ENCODE peak calls at places on chromosomes 2 and 18, in nine cellular contexts. S is foreskin fibroblast, I is fibroblast of pulmonary artery, B is lower lobe of right lung, F is uterus, Q is mammary epithelial cell, A is spleen, T is mucosa of descending colon, M is fibroblast of lung. H is an unnamed sample.

GRCh38 chr2:98412751-98413445 is 31.8 kb upstream of the INPP4A start:
- DNase-seq in M (peak; percentile 36), F (no peak), A (no peak), T (no peak), S (peak; percentile 77), I (peak; percentile 70), B (no peak), Q (peak; percentile 41), H (peak; percentile 65)

GRCh38 chr2:12896283-12897014 is 179.7 kb downstream of the TRIB2 start:
- DNase-seq in I (no peak), T (no peak), M (no peak), A (no peak), B (no peak), F (no peak), Q (no peak), S (peak; percentile 32), H (no peak)

GRCh38 chr2:122328811-122329210 is 573.4 kb downstream of the TSN start:
- DNase-seq in B (no peak), A (no peak), M (no peak), S (no peak), Q (peak; percentile 14), F (no peak), I (peak; percentile 13), T (no peak), H (no peak)

GRCh38 chr2:221480251-221480650 is 91.9 kb downstream of the EPHA4 start:
- DNase-seq in M (no peak), Q (no peak), A (no peak), S (no peak), I (no peak), F (peak; percentile 26), T (no peak), B (no peak), H (no peak)

GRCh38 chr2:138030459-138030858 is 66.2 kb downstream of the HNMT start:
- DNase-seq in A (no peak), I (peak; percentile 63), S (peak; percentile 8), Q (peak; percentile 90), T (no peak), F (no peak), M (peak; percentile 98), B (no peak), H (peak; percentile 75)

GRCh38 chr2:69582582-69583176 is 60.9 kb downstream of the AAK1 start:
- DNase-seq in A (no peak), F (no peak), I (peak; percentile 47), B (no peak), S (peak; percentile 36), T (no peak), M (peak; percentile 51), Q (peak; percentile 19), H (no peak)

GRCh38 chr2:105274046-105274445 is 32.5 kb downstream of the GPR45 start:
- DNase-seq in S (no peak), I (peak; percentile 72), F (no peak), M (peak; percentile 63), T (no peak), A (no peak), Q (no peak), B (no peak), H (no peak)

GRCh38 chr2:9032555-9032954 is 29.1 kb upstream of the MBOAT2 start:
- DNase-seq in M (no peak), F (no peak), A (no peak), S (no peak), T (no peak), I (no peak), Q (no peak), B (no peak), H (no peak)

DNA sequence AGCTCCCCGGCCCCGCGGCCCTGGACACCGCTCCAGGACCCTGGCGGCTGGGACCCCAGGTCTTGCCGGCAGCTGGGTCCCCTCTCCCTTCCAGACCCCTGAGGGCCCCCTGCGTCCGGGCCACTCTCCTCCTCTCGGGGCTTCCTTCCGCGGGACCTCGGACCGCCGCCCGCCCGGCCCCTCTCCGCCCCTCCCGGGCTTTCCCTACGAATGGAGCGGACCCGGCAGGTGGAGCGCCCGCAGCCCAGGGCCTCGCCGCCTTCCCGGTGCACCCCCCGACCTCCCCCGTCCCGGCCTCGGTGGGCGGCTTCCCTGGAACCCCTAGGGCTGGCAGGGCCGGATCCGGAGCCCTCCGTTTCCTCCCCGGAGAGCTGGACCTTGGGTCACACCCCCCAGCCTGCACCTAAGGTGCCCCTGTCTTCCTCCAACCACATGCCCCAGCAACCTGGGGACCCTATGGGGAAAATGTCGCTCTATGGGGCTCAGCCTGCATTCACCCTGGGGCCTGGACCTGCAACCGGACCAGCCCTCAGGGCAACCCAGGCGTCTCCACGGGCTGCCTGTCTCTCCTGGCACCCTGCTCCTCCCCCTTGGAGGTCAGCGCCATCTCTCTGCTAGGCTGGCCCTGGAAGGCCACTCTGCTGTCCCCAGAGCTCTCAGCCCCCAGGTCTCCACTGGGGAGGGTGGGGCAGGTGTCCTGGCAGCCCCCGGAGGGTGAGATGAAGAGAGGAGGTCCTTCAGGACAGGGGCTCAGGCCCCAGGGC is 730 bp downstream of the B3GNT7 start:
- DNase-seq in Q (no peak), I (no peak), M (no peak), A (no peak), T (peak; percentile 66), B (no peak), S (no peak), F (no peak), H (no peak)
- H3K4me3 ChIP-seq in Q (peak overlapping the region; percentile 26), I (no peak overlapping the region), M (no peak overlapping the region), A (peak overlapping the region; percentile 53), T (peak overlapping the region; percentile 68), B (peak overlapping the region; percentile 66), S (no peak overlapping the region), F (peak overlapping the region; percentile 1), H (no peak overlapping the region)

GRCh38 chr2:33033524-33034150 is 86.9 kb downstream of the LTBP1 start:
- DNase-seq in I (peak; percentile 75), M (peak; percentile 56), Q (peak; percentile 42), F (no peak), S (peak; percentile 84), T (no peak), A (no peak), B (no peak), H (peak; percentile 50)

GRCh38 chr2:33038230-33038629 is 91.5 kb downstream of the LTBP1 start:
- DNase-seq in B (no peak), Q (peak; percentile 36), F (no peak), I (no peak), A (no peak), M (no peak), T (no peak), S (no peak), H (peak; percentile 70)

GRCh38 chr2:33032245-33032644 is 85.5 kb downstream of the LTBP1 start:
- DNase-seq in B (no peak), Q (no peak), M (no peak), I (no peak), S (no peak), T (no peak), F (no peak), A (no peak), H (no peak)

GRCh38 chr2:33038799-33039198 is 92.0 kb downstream of the LTBP1 start:
- DNase-seq in F (no peak), S (no peak), M (no peak), T (no peak), Q (no peak), B (no peak), I (no peak), A (no peak), H (no peak)

DNA sequence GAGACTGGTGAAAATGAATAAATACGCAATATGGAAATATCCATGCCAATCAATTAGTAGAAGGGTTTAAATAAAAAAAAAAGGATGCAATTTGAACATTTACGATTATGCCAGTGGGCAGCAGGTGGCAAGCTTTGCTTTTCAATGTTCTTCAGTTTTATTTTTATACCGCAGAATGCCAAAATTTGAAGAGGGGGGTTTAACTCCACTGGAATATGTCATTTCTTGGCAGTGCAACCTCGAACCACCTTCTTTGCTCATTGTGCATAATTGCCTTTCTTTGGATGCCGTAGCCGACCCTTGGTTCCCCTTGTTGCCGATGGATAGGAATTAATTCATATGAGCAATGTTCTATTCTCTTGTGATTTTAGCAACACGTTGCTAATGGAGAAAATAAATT is 88.0 kb downstream of the LTBP1 start:
- DNase-seq in Q (peak; percentile 11), T (no peak), B (no peak), S (peak; percentile 81), F (peak; percentile 23), A (no peak), M (peak; percentile 66), I (peak; percentile 74), H (peak; percentile 34)
- TF ChIP-seq CTCF in Q (peak; percentile 62), T (no peak), B (no peak), S (peak; percentile 43), F (peak; percentile 45), A (no peak), M (peak; percentile 50), I (peak; percentile 44), H (peak; percentile 47)

GRCh38 chr18:23867011-23867410 is 147.5 kb upstream of the TTC39C start:
- DNase-seq in M (no peak), F (no peak), A (no peak), I (no peak), B (no peak), S (no peak), T (no peak), Q (no peak), H (no peak)

GRCh38 chr18:23868341-23868740 is 146.2 kb upstream of the TTC39C start:
- DNase-seq in M (no peak), S (no peak), T (no peak), B (no peak), I (no peak), A (no peak), Q (no peak), F (no peak), H (no peak)

GRCh38 chr18:23862071-23862470 is 152.5 kb upstream of the TTC39C start:
- DNase-seq in I (peak; percentile 66), B (no peak), A (no peak), Q (peak; percentile 94), M (peak; percentile 96), S (peak; percentile 92), T (no peak), F (no peak), H (peak; percentile 69)

GRCh38 chr18:23861326-23861725 is 153.2 kb upstream of the TTC39C start:
- DNase-seq in A (no peak), Q (no peak), T (no peak), M (no peak), I (no peak), B (no peak), F (no peak), S (no peak), H (no peak)

GRCh38 chr18:23864620-23865019 is 149.9 kb upstream of the TTC39C start:
- DNase-seq in Q (no peak), B (no peak), S (no peak), T (no peak), F (no peak), M (no peak), A (no peak), I (no peak), H (no peak)
- H3K4me3 ChIP-seq in Q (no peak overlapping the region), B (no peak overlapping the region), S (no peak overlapping the region), T (no peak overlapping the region), F (no peak overlapping the region), M (no peak overlapping the region), A (no peak overlapping the region), I (no peak overlapping the region), H (no peak overlapping the region)

DNA sequence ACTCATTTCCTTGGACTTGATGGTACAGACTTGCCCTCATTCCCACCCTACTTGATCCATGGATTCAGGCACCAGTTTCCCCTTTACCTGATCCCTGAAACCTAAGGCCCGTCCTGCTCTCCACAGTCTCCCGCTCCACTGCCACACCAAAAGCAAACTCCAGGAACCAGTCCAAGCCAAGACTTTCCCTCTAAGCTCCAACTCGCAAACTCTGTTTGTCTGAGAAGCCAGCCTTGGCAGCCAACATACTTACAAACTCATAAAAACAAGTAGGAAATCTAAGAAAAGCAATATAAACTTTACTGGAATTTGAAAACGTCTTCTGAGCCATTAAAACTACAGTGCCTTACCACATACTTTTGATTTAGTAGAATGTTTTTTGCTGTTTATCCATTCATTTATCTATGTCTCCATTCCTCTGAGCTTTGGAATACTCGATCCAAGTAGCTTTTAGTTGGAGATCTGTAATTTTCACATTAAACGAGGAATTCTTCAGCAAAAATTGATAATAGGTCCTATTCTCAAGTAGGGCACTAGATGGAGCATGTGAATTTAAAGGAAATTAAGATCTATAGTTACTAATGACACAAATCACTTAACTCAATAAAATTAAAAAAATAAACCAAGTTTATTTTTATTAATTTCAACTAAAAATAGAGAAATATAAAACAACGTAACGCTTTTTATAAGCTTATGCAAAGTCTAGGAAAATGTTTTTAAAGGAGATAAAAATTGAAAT is 199.7 kb downstream of the MYO3B start:
- DNase-seq in I (peak; percentile 2), Q (no peak), F (no peak), T (no peak), S (peak; percentile 21), B (no peak), A (no peak), M (no peak), H (no peak)
- TF ChIP-seq CTCF in I (peak; percentile 7), Q (peak; percentile 22), F (no peak), T (no peak), S (peak; percentile 19), B (no peak), A (no peak), M (peak; percentile 22), H (no peak)